ENCODE peak calls at places on chromosomes 4 and X, in four cellular contexts. B is AG04449, T is K562, H is thyroid gland. L is an unnamed sample.

GRCh38 chr4:385934-386707 is 48.5 kb downstream of the ZNF141 start:
- DNase-seq in B (no peak), T (no peak), H (no peak), L (no peak)

GRCh38 chr4:78545275-78546246 is 6.0 kb upstream of the ANXA3 start:
- DNase-seq in B (no peak), T (no peak), H (no peak), L (no peak)

GRCh38 chr4:75724867-75725724 is 719 bp downstream of the USO1 start:
- DNase-seq in B (no peak), T (peak; percentile 74), H (peak; percentile 84), L (peak; percentile 66)

GRCh38 chr4:144718958-144719512 is 73.1 kb downstream of the HHIP start:
- DNase-seq in B (no peak), T (no peak), H (no peak), L (no peak)

GRCh38 chr4:56696056-56696455 is 15.0 kb upstream of the HOPX start:
- DNase-seq in B (no peak), T (no peak), H (no peak), L (no peak)

GRCh38 chr4:111475001-111475400 is 670.3 kb upstream of the FAM241A start:
- DNase-seq in B (no peak), T (no peak), H (peak; percentile 33), L (no peak)

GRCh38 chr4:109728385-109728784 is 1.5 kb downstream of the PLA2G12A start:
- DNase-seq in B (no peak), T (no peak), H (no peak), L (no peak)

GRCh38 chrX:118484216-118484903 is 11.3 kb upstream of the DOCK11 start:
- DNase-seq in B (no peak), T (no peak), H (no peak), L (no peak)

GRCh38 chr4:70895846-70896435 is 6.2 kb upstream of the MOB1B start:
- DNase-seq in B (no peak), T (no peak), H (no peak), L (no peak)

GRCh38 chrX:142084611-142085010 is 120.5 kb downstream of the MAGEC2 start:
- DNase-seq in B (no peak), T (no peak), H (no peak), L (no peak)

GRCh38 chrX:119041175-119041574 is 31.6 kb upstream of the CT47C1 start:
- DNase-seq in B (peak; percentile 3), T (peak; percentile 34), H (peak; percentile 6), L (peak; percentile 74)

GRCh38 chr4:1899149-1900086 is 28.2 kb downstream of the NSD2 start:
- DNase-seq in B (no peak), T (peak; percentile 85), H (peak; percentile 68), L (peak; percentile 42)

GRCh38 chr4:169337510-169337909 is 66.8 kb upstream of the SH3RF1 start:
- DNase-seq in B (peak; percentile 96), T (no peak), H (no peak), L (peak; percentile 83)

GRCh38 chrX:132631579-132632232 is 142.9 kb upstream of the MBNL3 start:
- DNase-seq in B (no peak), T (peak; percentile 10), H (no peak), L (no peak)

GRCh38 chr4:39255266-39255665 is 72.9 kb downstream of the WDR19 start:
- DNase-seq in B (no peak), T (peak; percentile 14), H (no peak), L (no peak)

GRCh38 chr4:3075652-3075981 is 1.1 kb downstream of the HTT start:
- DNase-seq in B (no peak), T (peak; percentile 63), H (no peak), L (no peak)

GRCh38 chrX:148611993-148612392 is 111.6 kb downstream of the AFF2 start:
- DNase-seq in B (no peak), T (no peak), H (no peak), L (no peak)
- H3K4me3 ChIP-seq in B (no peak overlapping the region), T (no peak overlapping the region), H (no peak overlapping the region), L (no peak overlapping the region)

GRCh38 chrX:4268676-4269075 is 555.2 kb upstream of the PRKX start:
- DNase-seq in B (no peak), T (no peak), H (no peak), L (no peak)
- H3K4me3 ChIP-seq in B (no peak overlapping the region), T (no peak overlapping the region), H (no peak overlapping the region), L (no peak overlapping the region)

GRCh38 chr4:128512767-128513322 is 225.2 kb upstream of the PGRMC2 start:
- DNase-seq in B (no peak), T (no peak), H (no peak), L (no peak)
- H3K4me3 ChIP-seq in B (no peak overlapping the region), T (no peak overlapping the region), H (no peak overlapping the region), L (no peak overlapping the region)

GRCh38 chrX:49040376-49040955 is 2.7 kb downstream of the TFE3 start:
- DNase-seq in B (no peak), T (no peak), H (no peak), L (peak; percentile 22)

GRCh38 chrX:49041683-49042529 is 1.3 kb downstream of the TFE3 start:
- DNase-seq in B (no peak), T (no peak), H (peak; percentile 12), L (peak; percentile 36)

GRCh38 chrX:49043987-49044281 is 777 bp upstream of the TFE3 start:
- DNase-seq in B (no peak), T (no peak), H (no peak), L (no peak)

GRCh38 chrX:49042581-49043219 is 457 bp downstream of the TFE3 start:
- DNase-seq in B (no peak), T (no peak), H (no peak), L (no peak)

GRCh38 chrX:49043220-49043986 is at the start of gene TFE3:
- DNase-seq in B (peak; percentile 89), T (peak; percentile 89), H (peak; percentile 99), L (peak; percentile 95)
- H3K4me3 ChIP-seq in B (peak within 1 kb of the TSS; percentile 71), T (peak within 1 kb of the TSS; percentile 97), H (peak within 1 kb of the TSS; percentile 65), L (peak within 1 kb of the TSS; percentile 71)

GRCh38 chrX:54357414-54358377 is at the start of gene WNK3:
- DNase-seq in B (no peak), T (no peak), H (peak; percentile 83), L (peak; percentile 56)

GRCh38 chrX:54352677-54353076 is 5.2 kb downstream of the WNK3 start:
- DNase-seq in B (no peak), T (no peak), H (no peak), L (no peak)

GRCh38 chrX:54359408-54359807 is 1.6 kb upstream of the WNK3 start:
- DNase-seq in B (no peak), T (no peak), H (no peak), L (no peak)

DNA sequence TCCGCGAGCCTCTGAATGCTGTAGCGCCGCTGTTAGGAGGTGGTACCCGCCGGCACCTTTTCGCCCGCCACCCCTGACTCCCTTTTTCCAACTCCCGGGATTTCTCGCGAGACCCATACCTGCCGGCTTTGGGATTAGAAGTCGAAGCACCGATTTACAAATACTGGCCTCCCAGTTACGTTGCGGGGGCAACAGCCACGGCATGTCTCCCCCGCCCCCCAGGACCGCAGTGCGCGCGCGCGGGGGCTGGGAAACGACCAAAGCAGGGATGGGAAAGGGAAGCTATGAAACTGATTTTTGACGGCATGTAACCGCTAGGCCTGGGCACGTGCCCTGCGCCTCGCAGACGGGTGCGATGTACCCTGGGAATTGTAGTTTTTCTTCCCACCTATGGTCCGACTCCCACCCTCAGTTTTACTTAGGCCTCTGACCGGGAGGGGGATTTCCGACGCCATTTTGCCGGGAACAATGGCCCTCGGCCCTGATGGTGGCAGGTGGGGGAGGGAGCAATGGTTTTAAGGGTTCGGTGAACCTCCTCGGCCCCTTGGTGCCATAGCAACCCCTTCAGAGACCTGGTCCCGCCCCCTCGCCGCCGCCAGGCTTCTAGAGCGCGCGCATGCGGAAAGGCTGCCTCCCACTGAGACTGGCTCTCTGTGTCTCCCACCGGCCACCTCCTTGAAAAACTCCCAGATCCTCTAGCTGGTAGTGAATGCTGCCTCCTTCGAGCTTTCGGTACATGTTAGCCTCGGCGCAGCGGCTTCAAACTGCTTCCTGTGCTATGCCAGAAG is 772 bp upstream of the WNK3 start:
- DNase-seq in B (no peak), T (no peak), H (peak; percentile 72), L (peak; percentile 36)
- H3K4me3 ChIP-seq in B (peak overlapping the region; percentile 66), T (no peak overlapping the region), H (no peak overlapping the region), L (peak overlapping the region; percentile 60)

GRCh38 chrX:41009816-41010187 is 75.4 kb upstream of the USP9X start:
- DNase-seq in B (no peak), T (no peak), H (no peak), L (no peak)
- H3K4me3 ChIP-seq in B (no peak overlapping the region), T (peak overlapping the region; percentile 36), H (no peak overlapping the region), L (no peak overlapping the region)

DNA sequence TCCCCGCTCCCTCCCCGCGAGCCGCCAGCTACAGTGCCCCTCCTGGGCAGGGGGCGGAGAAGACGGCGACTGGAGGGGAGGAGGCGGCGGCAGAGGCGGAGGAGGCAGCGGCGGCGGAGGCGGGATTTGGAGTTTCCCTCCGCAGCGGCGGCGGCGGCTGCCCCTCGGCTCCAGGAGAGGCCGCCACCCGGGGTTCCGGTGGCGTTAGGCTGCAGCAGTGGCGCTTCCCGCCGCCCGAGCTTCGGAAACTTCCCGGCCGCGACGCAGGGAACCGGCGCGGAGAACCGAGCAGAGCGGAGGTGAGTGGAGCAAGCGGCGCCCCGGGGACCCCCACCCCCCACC is 4.7 kb upstream of the DUSP9 start:
- DNase-seq in B (no peak), T (peak; percentile 78), H (no peak), L (no peak)
- H3K4me3 ChIP-seq in B (no peak overlapping the region), T (no peak overlapping the region), H (no peak overlapping the region), L (no peak overlapping the region)

GRCh38 chrX:49878834-49879655 is at the start of gene USP27X:
- DNase-seq in B (peak; percentile 45), T (peak; percentile 84), H (peak; percentile 77), L (peak; percentile 67)

GRCh38 chrX:49877397-49878101 is 1.7 kb upstream of the USP27X start:
- DNase-seq in B (no peak), T (no peak), H (no peak), L (no peak)

GRCh38 chrX:49880668-49881067 is 1.4 kb downstream of the USP27X start:
- DNase-seq in B (no peak), T (no peak), H (no peak), L (no peak)

GRCh38 chrX:49878128-49878833 is 1.0 kb upstream of the USP27X start:
- DNase-seq in B (no peak), T (peak; percentile 10), H (peak; percentile 8), L (no peak)

GRCh38 chrX:49879656-49880277 is 483 bp downstream of the USP27X start:
- DNase-seq in B (no peak), T (no peak), H (no peak), L (no peak)
- H3K4me3 ChIP-seq in B (peak overlapping the region; percentile 64), T (peak overlapping the region; percentile 45), H (no peak overlapping the region), L (peak overlapping the region; percentile 55)

L was measured in skeletal muscle cell.